ENCODE peak calls at places on chromosomes 7 and 10, in six cellular contexts. One of them, this sample, is unnamed.

GRCh38 chr10:100737359-100738054 is 7.9 kb upstream of the PAX2 start:
- DNase-seq in GM12878: no peak
- DNase-seq in K562: no peak
- DNase-seq in HepG2: no peak
- DNase-seq in H1: no peak
- DNase-seq in HCT116: no peak
- DNase-seq in this sample: no peak

GRCh38 chr7:46812047-46812672 is 769.8 kb downstream of the TNS3 start:
- DNase-seq in GM12878: no peak
- DNase-seq in K562: no peak
- DNase-seq in HCT116: no peak
- DNase-seq in HepG2: no peak
- DNase-seq in H1: no peak
- DNase-seq in this sample: no peak

GRCh38 chr7:80749270-80749669 is 110.8 kb downstream of the CD36 start:
- DNase-seq in GM12878: no peak
- DNase-seq in HepG2: no peak
- DNase-seq in HCT116: no peak
- DNase-seq in K562: no peak
- DNase-seq in H1: no peak
- DNase-seq in this sample: no peak

GRCh38 chr10:88386878-88387773 is 196.0 kb downstream of the RNLS start:
- DNase-seq in K562: no peak
- DNase-seq in H1: no peak
- DNase-seq in GM12878: peak; percentile 80
- DNase-seq in HepG2: peak; percentile 50
- DNase-seq in HCT116: peak; percentile 43
- DNase-seq in this sample: no peak

GRCh38 chr7:47350425-47350824 is 231.5 kb downstream of the TNS3 start:
- DNase-seq in H1: no peak
- DNase-seq in GM12878: no peak
- DNase-seq in HepG2: no peak
- DNase-seq in HCT116: no peak
- DNase-seq in K562: no peak
- DNase-seq in this sample: no peak

GRCh38 chr10:133224861-133225366 is 5.1 kb upstream of the UTF1 start:
- DNase-seq in GM12878: no peak
- DNase-seq in H1: no peak
- DNase-seq in HCT116: no peak
- DNase-seq in HepG2: no peak
- DNase-seq in K562: peak; percentile 72
- DNase-seq in this sample: no peak

GRCh38 chr7:85125679-85126078 is 61.2 kb downstream of the SEMA3D start:
- DNase-seq in K562: no peak
- DNase-seq in H1: no peak
- DNase-seq in HCT116: no peak
- DNase-seq in HepG2: no peak
- DNase-seq in GM12878: no peak
- DNase-seq in this sample: no peak

GRCh38 chr7:41059796-41060195 is 643.1 kb downstream of the INHBA start:
- DNase-seq in H1: no peak
- DNase-seq in K562: no peak
- DNase-seq in HepG2: no peak
- DNase-seq in HCT116: no peak
- DNase-seq in GM12878: no peak
- DNase-seq in this sample: no peak

DNA sequence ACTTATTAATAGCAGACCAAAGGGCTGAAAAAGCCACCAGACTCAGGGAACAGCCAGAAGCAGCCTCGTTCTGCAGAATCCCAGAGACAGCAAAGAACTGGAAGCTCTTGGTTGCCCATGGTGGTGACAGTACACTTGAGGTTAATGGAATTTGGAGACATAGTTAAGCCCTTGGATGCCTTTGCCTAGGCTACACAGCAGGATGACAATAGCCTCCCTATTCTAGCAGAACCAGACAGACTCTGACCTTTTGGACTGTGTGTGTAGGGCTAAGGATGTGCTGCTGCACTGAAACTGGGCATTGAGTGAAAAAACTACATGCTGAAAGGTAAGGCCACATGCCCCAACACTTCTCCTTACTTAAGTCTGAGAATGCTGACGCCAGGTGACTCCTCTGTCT is 22.7 kb downstream of the OTUD1 start:
- DNase-seq in HepG2: peak; percentile 84
- DNase-seq in GM12878: no peak
- DNase-seq in K562: no peak
- DNase-seq in HCT116: no peak
- DNase-seq in H1: no peak
- DNase-seq in this sample: no peak
- TF ChIP-seq ZNF274 in HepG2: no peak
- TF ChIP-seq ZNF274 in GM12878: no peak
- TF ChIP-seq ZNF274 in K562: no peak
- TF ChIP-seq ZNF274 in HCT116: no peak
- TF ChIP-seq ZNF274 in H1: no peak
- TF ChIP-seq ZNF274 in this sample: no peak

DNA sequence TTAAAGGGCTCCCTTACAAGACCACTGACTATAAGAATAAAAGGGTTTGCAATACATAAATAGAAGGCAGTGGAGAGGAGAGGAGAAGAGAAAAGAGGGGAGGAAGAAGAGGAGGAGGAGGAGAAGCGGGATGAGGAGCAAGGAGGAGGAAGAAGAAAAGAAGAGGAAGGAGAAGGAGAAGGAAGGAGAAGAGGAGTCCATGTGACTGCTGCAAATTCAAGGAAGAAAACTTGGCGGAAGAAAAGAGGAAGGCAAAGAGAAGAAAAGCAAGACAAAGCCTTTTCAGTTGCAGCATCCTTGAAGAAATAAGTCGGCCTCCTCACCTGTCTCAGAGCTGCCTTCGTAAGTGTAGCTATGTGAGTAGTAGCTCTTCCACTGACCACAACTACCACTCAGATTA is 22.6 kb downstream of the ASAH2 start:
- DNase-seq in GM12878: no peak
- DNase-seq in HepG2: no peak
- DNase-seq in H1: no peak
- DNase-seq in K562: no peak
- DNase-seq in HCT116: no peak
- DNase-seq in this sample: no peak
- TF ChIP-seq YY1 in GM12878: no peak
- TF ChIP-seq YY1 in HepG2: no peak
- TF ChIP-seq YY1 in H1: no peak
- TF ChIP-seq YY1 in K562: no peak
- TF ChIP-seq YY1 in HCT116: no peak
- TF ChIP-seq YY1 in this sample: no peak

GRCh38 chr7:137870684-137871083 is 23.9 kb upstream of the DGKI start:
- DNase-seq in HepG2: no peak
- DNase-seq in H1: no peak
- DNase-seq in HCT116: no peak
- DNase-seq in GM12878: no peak
- DNase-seq in K562: no peak
- DNase-seq in this sample: no peak
- TF ChIP-seq ZNF274 in HepG2: no peak
- TF ChIP-seq ZNF274 in H1: no peak
- TF ChIP-seq ZNF274 in HCT116: no peak
- TF ChIP-seq ZNF274 in GM12878: no peak
- TF ChIP-seq ZNF274 in K562: no peak
- TF ChIP-seq ZNF274 in this sample: no peak

GRCh38 chr7:5360971-5361370 is 62.7 kb downstream of the TNRC18 start:
- DNase-seq in K562: no peak
- DNase-seq in GM12878: no peak
- DNase-seq in H1: no peak
- DNase-seq in HCT116: no peak
- DNase-seq in HepG2: no peak
- DNase-seq in this sample: no peak

GRCh38 chr7:5362466-5362865 is 61.2 kb downstream of the TNRC18 start:
- DNase-seq in GM12878: no peak
- DNase-seq in HepG2: no peak
- DNase-seq in K562: no peak
- DNase-seq in HCT116: no peak
- DNase-seq in H1: no peak
- DNase-seq in this sample: no peak

GRCh38 chr7:5360451-5360850 is 63.2 kb downstream of the TNRC18 start:
- DNase-seq in HCT116: no peak
- DNase-seq in K562: no peak
- DNase-seq in GM12878: no peak
- DNase-seq in HepG2: no peak
- DNase-seq in H1: no peak
- DNase-seq in this sample: no peak

GRCh38 chr7:5361446-5362155 is 62.0 kb downstream of the TNRC18 start:
- DNase-seq in HCT116: no peak
- DNase-seq in H1: no peak
- DNase-seq in K562: no peak
- DNase-seq in GM12878: no peak
- DNase-seq in HepG2: no peak
- DNase-seq in this sample: no peak

DNA sequence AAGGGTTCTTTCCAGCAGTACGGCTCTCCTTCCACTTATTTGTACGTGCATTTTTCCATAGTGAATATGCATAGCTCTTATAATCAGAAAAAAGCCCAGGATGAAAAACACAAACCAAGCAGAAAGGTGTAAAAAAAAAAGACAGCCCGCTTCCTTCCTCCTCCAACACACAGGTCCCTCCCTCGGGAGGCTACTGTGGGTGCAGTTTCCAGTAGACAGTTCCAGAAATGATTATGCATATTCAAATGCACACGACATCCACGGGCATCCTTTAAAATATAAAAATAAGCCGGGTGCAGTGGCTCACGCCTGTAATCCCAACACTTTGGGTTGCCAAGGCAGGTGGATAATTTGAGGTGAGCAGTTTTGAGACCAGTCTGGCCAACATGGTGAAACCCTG is 59.9 kb downstream of the TNRC18 start:
- DNase-seq in H1: no peak
- DNase-seq in HCT116: no peak
- DNase-seq in K562: no peak
- DNase-seq in GM12878: no peak
- DNase-seq in HepG2: no peak
- DNase-seq in this sample: no peak
- TF ChIP-seq YY1 in H1: no peak
- TF ChIP-seq YY1 in HCT116: no peak
- TF ChIP-seq YY1 in K562: no peak
- TF ChIP-seq YY1 in GM12878: no peak
- TF ChIP-seq YY1 in HepG2: no peak
- TF ChIP-seq YY1 in this sample: no peak

GRCh38 chr10:103224133-103224532 is 21.6 kb upstream of the RPEL1 start:
- DNase-seq in GM12878: no peak
- DNase-seq in HCT116: no peak
- DNase-seq in K562: no peak
- DNase-seq in H1: no peak
- DNase-seq in HepG2: no peak
- DNase-seq in this sample: no peak
- TF ChIP-seq ZNF274 in GM12878: no peak
- TF ChIP-seq ZNF274 in HCT116: no peak
- TF ChIP-seq ZNF274 in K562: no peak
- TF ChIP-seq ZNF274 in H1: no peak
- TF ChIP-seq ZNF274 in HepG2: no peak
- TF ChIP-seq ZNF274 in this sample: no peak

GRCh38 chr10:70586348-70586930 is 16.1 kb downstream of the PRF1 start:
- DNase-seq in H1: no peak
- DNase-seq in HCT116: no peak
- DNase-seq in HepG2: no peak
- DNase-seq in GM12878: no peak
- DNase-seq in K562: no peak
- DNase-seq in this sample: no peak

GRCh38 chr10:70589762-70590662 is 12.5 kb downstream of the PRF1 start:
- DNase-seq in H1: no peak
- DNase-seq in HCT116: no peak
- DNase-seq in GM12878: no peak
- DNase-seq in K562: peak; percentile 52
- DNase-seq in HepG2: no peak
- DNase-seq in this sample: no peak

GRCh38 chr10:70588852-70589570 is 13.5 kb downstream of the PRF1 start:
- DNase-seq in HCT116: no peak
- DNase-seq in H1: no peak
- DNase-seq in GM12878: no peak
- DNase-seq in K562: no peak
- DNase-seq in HepG2: no peak
- DNase-seq in this sample: no peak

GRCh38 chr10:70587045-70587658 is 15.4 kb downstream of the PRF1 start:
- DNase-seq in HepG2: no peak
- DNase-seq in H1: no peak
- DNase-seq in K562: no peak
- DNase-seq in GM12878: peak; percentile 49
- DNase-seq in HCT116: no peak
- DNase-seq in this sample: no peak

DNA sequence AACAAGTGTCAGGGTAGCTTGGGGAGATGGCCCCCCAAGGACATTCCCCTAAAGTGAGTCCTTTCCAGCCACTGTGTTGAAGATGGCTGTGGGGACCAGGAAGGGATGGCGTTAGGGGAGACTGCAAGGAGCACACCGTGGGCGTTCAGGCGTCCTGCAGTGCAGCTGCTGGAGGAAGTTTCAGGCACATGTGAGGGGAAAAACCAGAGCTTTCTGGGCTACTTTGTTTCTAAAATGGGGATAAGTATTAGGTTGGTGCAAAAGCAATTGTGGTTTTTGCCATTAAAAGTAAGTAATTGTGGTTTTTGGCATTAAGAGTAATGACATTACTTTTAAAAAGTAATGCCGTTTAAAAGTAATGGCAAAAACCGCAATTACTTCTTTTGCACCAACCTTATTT is 14.3 kb downstream of the PRF1 start:
- DNase-seq in H1: no peak
- DNase-seq in HepG2: no peak
- DNase-seq in GM12878: no peak
- DNase-seq in K562: no peak
- DNase-seq in HCT116: no peak
- DNase-seq in this sample: no peak
- TF ChIP-seq YY1 in H1: no peak
- TF ChIP-seq YY1 in HepG2: no peak
- TF ChIP-seq YY1 in GM12878: peak; percentile 13
- TF ChIP-seq YY1 in K562: no peak
- TF ChIP-seq YY1 in HCT116: no peak
- TF ChIP-seq YY1 in this sample: no peak

DNA sequence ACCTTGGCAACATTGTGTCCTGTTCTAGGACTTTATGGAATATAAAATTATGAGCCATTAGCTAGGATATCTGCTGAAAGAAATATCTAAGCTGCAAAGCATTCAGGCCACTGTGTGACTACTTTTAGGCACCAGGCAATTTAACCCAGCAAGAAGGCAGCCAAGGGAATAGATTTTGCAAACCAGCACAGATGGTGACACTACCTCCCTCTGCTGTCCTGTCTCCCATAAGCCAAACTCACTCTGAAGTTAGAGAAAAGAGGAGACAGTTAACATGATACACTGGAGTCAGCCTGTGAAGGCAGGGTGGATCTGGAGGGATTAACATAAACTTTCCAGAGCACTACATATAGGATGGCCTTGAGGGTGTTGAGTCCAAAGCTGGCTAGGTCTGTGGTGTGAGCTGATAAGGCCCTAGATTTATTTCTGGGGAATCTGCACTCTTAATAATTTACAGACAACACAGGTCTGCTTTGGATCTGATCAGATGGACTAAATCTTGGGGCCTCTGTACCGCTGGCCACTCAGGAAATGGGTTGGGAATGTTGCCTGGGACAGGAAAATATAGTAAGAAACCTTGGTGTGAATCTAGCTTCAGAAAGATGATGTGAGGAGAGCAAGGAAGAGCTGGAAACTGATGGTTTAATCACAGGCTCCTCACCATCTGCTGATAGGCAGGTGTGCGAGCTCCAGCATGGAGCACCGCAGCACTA is 230.0 kb upstream of the PRSS1 start:
- DNase-seq in HepG2: no peak
- DNase-seq in GM12878: no peak
- DNase-seq in K562: no peak
- DNase-seq in HCT116: no peak
- DNase-seq in H1: no peak
- DNase-seq in this sample: no peak
- TF ChIP-seq ZNF274 in HepG2: no peak
- TF ChIP-seq ZNF274 in GM12878: no peak
- TF ChIP-seq ZNF274 in K562: no peak
- TF ChIP-seq ZNF274 in HCT116: no peak
- TF ChIP-seq ZNF274 in H1: no peak
- TF ChIP-seq ZNF274 in this sample: no peak

This sample was measured in NT2/D1.